ENCODE peak calls at places on chromosomes 2 and 18, in ten cellular contexts. H is CD4-positive, alpha-beta T cell; B is CD4-positive, CD25-positive, alpha-beta regulatory T cell; X is kidney; P is GM23338; Q is OCI-LY7; O is GM23248; D is Karpas-422; I is body of pancreas; Z is CD8-positive, alpha-beta memory T cell. U is an unnamed sample.

GRCh38 chr2:196149926-196150325 is 21.5 kb downstream of the STK17B start:
- DNase-seq in H (no peak), B (no peak), X (no peak), P (no peak), Q (no peak), O (no peak), D (no peak), I (no peak), Z (no peak), U (no peak)

GRCh38 chr2:101741775-101742520 is 44.4 kb downstream of the MAP4K4 start:
- DNase-seq in H (no peak), B (no peak), X (no peak), P (peak; percentile 85), Q (no peak), O (no peak), D (no peak), I (no peak), Z (no peak), U (peak; percentile 24)

GRCh38 chr18:50297621-50298442 is 10.3 kb upstream of the CXXC1 start:
- DNase-seq in H (peak; percentile 39), B (peak; percentile 89), X (peak; percentile 93), P (peak; percentile 94), Q (peak; percentile 75), O (peak; percentile 87), D (peak; percentile 95), I (peak; percentile 91), Z (peak; percentile 85), U (no peak)

GRCh38 chr2:144014108-144014507 is 505.8 kb downstream of the ZEB2 start:
- DNase-seq in H (no peak), B (no peak), X (no peak), P (no peak), Q (no peak), O (peak; percentile 80), D (no peak), I (no peak), Z (no peak), U (no peak)

GRCh38 chr2:3278521-3279218 is 98.9 kb downstream of the EIPR1 start:
- DNase-seq in H (no peak), B (no peak), X (no peak), P (no peak), Q (no peak), O (no peak), D (no peak), I (no peak), Z (no peak), U (no peak)

GRCh38 chr2:236343400-236344161 is 79.4 kb upstream of the ASB18 start:
- DNase-seq in H (peak; percentile 23), B (peak; percentile 70), X (no peak), P (peak; percentile 89), Q (peak; percentile 78), O (peak; percentile 73), D (peak; percentile 90), I (peak; percentile 74), Z (peak; percentile 68), U (peak; percentile 54)

GRCh38 chr2:62374301-62374960 is 131.6 kb downstream of the TMEM17 start:
- DNase-seq in H (no peak), B (no peak), X (no peak), P (no peak), Q (no peak), O (no peak), D (peak; percentile 21), I (no peak), Z (no peak), U (no peak)

GRCh38 chr2:228681426-228681825 is 499.9 kb upstream of the SPHKAP start:
- DNase-seq in H (no peak), B (no peak), X (no peak), P (peak; percentile 72), Q (no peak), O (peak; percentile 75), D (no peak), I (peak; percentile 16), Z (no peak), U (no peak)

GRCh38 chr2:158969717-158970521 is 1.5 kb downstream of the TANC1 start:
- DNase-seq in H (no peak), B (no peak), X (peak; percentile 73), P (peak; percentile 73), Q (no peak), O (peak; percentile 58), D (no peak), I (peak; percentile 51), Z (no peak), U (peak; percentile 54)

GRCh38 chr2:222774941-222775340 is 85.9 kb upstream of the ACSL3 start:
- DNase-seq in H (no peak), B (no peak), X (no peak), P (peak; percentile 21), Q (no peak), O (peak; percentile 32), D (no peak), I (no peak), Z (no peak), U (no peak)

GRCh38 chr2:46164581-46165301 is 132.5 kb upstream of the EPAS1 start:
- DNase-seq in H (no peak), B (no peak), X (peak; percentile 80), P (no peak), Q (no peak), O (peak; percentile 92), D (no peak), I (peak; percentile 67), Z (no peak), U (no peak)

GRCh38 chr2:62140785-62141740 is 54.9 kb upstream of the B3GNT2 start:
- DNase-seq in H (no peak), B (peak; percentile 25), X (no peak), P (no peak), Q (peak; percentile 84), O (no peak), D (no peak), I (no peak), Z (no peak), U (no peak)

GRCh38 chr2:176104338-176105077 is 2.6 kb upstream of the HOXD11 start:
- DNase-seq in H (no peak), B (no peak), X (peak; percentile 80), P (peak; percentile 55), Q (no peak), O (peak; percentile 85), D (no peak), I (no peak), Z (no peak), U (no peak)

DNA sequence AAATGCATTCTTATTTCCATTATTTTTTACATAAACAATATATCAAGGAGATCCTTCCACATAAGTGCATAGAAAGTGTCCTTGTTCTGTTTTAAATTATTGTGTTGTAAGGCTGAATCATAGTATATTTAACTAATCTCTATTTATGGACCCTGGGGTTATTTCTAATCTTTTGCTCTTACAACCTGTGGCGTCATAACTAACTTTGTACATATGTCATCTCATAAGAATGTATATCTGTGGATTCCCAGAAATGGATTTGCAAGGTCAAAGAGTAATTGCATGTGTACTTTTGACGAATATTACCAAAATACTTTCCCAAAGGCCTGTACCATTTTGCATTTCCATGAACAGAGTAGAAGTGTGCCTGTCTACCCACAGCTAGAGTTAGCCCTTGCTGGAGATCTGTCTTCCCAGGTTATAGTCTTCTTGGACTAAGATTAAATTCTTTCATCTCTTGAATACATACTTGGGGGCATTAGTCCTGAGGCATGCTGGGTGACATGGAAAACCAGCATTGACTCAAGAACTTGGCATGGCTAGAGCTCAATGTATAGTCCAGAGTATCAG is 42.8 kb downstream of the SEMA4F start:
- DNase-seq in H (no peak), B (no peak), X (no peak), P (no peak), Q (no peak), O (peak; percentile 47), D (no peak), I (no peak), Z (no peak), U (no peak)
- H3K27ac ChIP-seq in H (no peak overlapping the region), B (no peak overlapping the region), X (no peak overlapping the region), P (no peak overlapping the region), Q (no peak overlapping the region), O (no peak overlapping the region), D (no peak overlapping the region), I (no peak overlapping the region), Z (no peak overlapping the region), U (no peak overlapping the region)

GRCh38 chr2:213234641-213235040 is 49.6 kb upstream of the SPAG16 start:
- DNase-seq in H (no peak), B (no peak), X (no peak), P (peak; percentile 45), Q (no peak), O (no peak), D (no peak), I (no peak), Z (no peak), U (no peak)
- H3K27ac ChIP-seq in H (no peak overlapping the region), B (peak overlapping the region; percentile 88), X (no peak overlapping the region), P (no peak overlapping the region), Q (peak overlapping the region; percentile 97), O (no peak overlapping the region), D (no peak overlapping the region), I (no peak overlapping the region), Z (no peak overlapping the region), U (no peak overlapping the region)

GRCh38 chr18:45167631-45168225 is 447.5 kb upstream of the SLC14A2 start:
- DNase-seq in H (no peak), B (no peak), X (no peak), P (no peak), Q (no peak), O (peak; percentile 87), D (no peak), I (no peak), Z (no peak), U (no peak)
- H3K27ac ChIP-seq in H (no peak overlapping the region), B (no peak overlapping the region), X (no peak overlapping the region), P (no peak overlapping the region), Q (no peak overlapping the region), O (peak overlapping the region; percentile 99), D (no peak overlapping the region), I (no peak overlapping the region), Z (no peak overlapping the region), U (no peak overlapping the region)

GRCh38 chr2:1313240-1313924 is 99.9 kb upstream of the TPO start:
- DNase-seq in H (no peak), B (no peak), X (no peak), P (no peak), Q (no peak), O (no peak), D (no peak), I (no peak), Z (no peak), U (no peak)

GRCh38 chr2:1318366-1319009 is 94.8 kb upstream of the TPO start:
- DNase-seq in H (no peak), B (no peak), X (peak; percentile 43), P (no peak), Q (no peak), O (no peak), D (no peak), I (no peak), Z (no peak), U (no peak)

GRCh38 chr2:1310866-1311265 is 102.4 kb upstream of the TPO start:
- DNase-seq in H (no peak), B (no peak), X (no peak), P (no peak), Q (no peak), O (no peak), D (no peak), I (no peak), Z (no peak), U (no peak)

GRCh38 chr2:1310202-1310601 is 103.1 kb upstream of the TPO start:
- DNase-seq in H (no peak), B (no peak), X (peak; percentile 49), P (no peak), Q (no peak), O (no peak), D (no peak), I (no peak), Z (no peak), U (no peak)

DNA sequence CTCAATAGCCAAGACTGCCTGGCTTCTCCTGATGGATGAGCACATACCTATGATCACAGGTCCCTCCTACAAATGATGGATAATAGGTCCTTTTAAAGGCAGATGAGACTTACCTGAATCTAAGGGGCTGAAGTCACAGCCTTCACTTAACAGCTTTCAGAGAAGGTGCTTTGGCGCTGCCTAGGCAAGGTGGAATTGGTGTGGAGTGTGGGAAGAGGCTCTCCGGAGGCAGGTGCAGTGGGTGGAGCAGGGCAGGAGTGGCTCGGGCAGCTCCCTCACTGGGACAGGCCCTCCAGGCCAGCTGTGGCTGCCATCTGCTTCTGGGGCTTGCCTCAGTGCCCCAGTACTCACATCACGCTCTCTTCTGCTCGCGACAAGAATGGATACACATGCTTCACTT is 99.0 kb upstream of the TPO start:
- DNase-seq in H (no peak), B (no peak), X (no peak), P (no peak), Q (no peak), O (no peak), D (no peak), I (peak; percentile 84), Z (no peak), U (no peak)
- H3K27ac ChIP-seq in H (no peak overlapping the region), B (no peak overlapping the region), X (no peak overlapping the region), P (no peak overlapping the region), Q (no peak overlapping the region), O (no peak overlapping the region), D (no peak overlapping the region), I (peak overlapping the region; percentile 31), Z (no peak overlapping the region), U (no peak overlapping the region)